ENCODE peak calls at places on chromosomes 16 and 17, in nine cellular contexts. M, G, Q, N, F, J, Z, B and Y are unnamed samples.

GRCh38 chr17:740240-741055 is 8.1 kb downstream of the TLCD3A start:
- DNase-seq in M (no peak), G (no peak), Q (no peak), N (no peak), F (peak), J (no peak), Z (no peak), B (no peak), Y (no peak)

GRCh38 chr17:76384987-76385891 is 830 bp downstream of the SPHK1 start:
- DNase-seq in M (no peak), G (no peak), Q (peak), N (peak), F (peak), J (peak), Z (peak), B (peak), Y (peak)

GRCh38 chr17:31561469-31562412 is 170.3 kb downstream of the RAB11FIP4 start:
- DNase-seq in M (no peak), G (no peak), Q (no peak), N (no peak), F (no peak), J (peak), Z (no peak), B (peak), Y (no peak)

GRCh38 chr17:16492613-16493290 is 759 bp upstream of the LRRC75A start:
- DNase-seq in M (no peak), G (no peak), Q (no peak), N (no peak), F (no peak), J (no peak), Z (no peak), B (no peak), Y (no peak)

GRCh38 chr17:1592751-1593629 is 30.4 kb upstream of the PITPNA start:
- DNase-seq in M (no peak), G (no peak), Q (no peak), N (no peak), F (no peak), J (no peak), Z (no peak), B (no peak), Y (no peak)

GRCh38 chr16:27040671-27041070 is 26.1 kb upstream of the C16orf82 start:
- DNase-seq in M (no peak), G (no peak), Q (no peak), N (no peak), F (no peak), J (no peak), Z (no peak), B (no peak), Y (no peak)

GRCh38 chr17:71790791-71791190 is 330.0 kb upstream of the SOX9 start:
- DNase-seq in M (no peak), G (no peak), Q (no peak), N (no peak), F (no peak), J (no peak), Z (no peak), B (no peak), Y (peak)

GRCh38 chr17:76267051-76267576 is 2.0 kb downstream of the UBALD2 start:
- DNase-seq in M (no peak), G (no peak), Q (no peak), N (no peak), F (no peak), J (no peak), Z (no peak), B (no peak), Y (no peak)

GRCh38 chr16:9091867-9092281 is 430 bp downstream of the HAPSTR1 start:
- DNase-seq in M (no peak), G (peak), Q (peak), N (peak), F (peak), J (no peak), Z (peak), B (no peak), Y (no peak)

GRCh38 chr17:75639771-75640555 is 6.7 kb downstream of the SMIM5 start:
- DNase-seq in M (no peak), G (peak), Q (no peak), N (peak), F (no peak), J (no peak), Z (no peak), B (no peak), Y (peak)

GRCh38 chr17:42362245-42362961 is 25.8 kb downstream of the STAT3 start:
- DNase-seq in M (no peak), G (no peak), Q (no peak), N (peak), F (no peak), J (no peak), Z (no peak), B (no peak), Y (no peak)

GRCh38 chr16:638034-638543 is 2.0 kb upstream of the METTL26 start:
- DNase-seq in M (no peak), G (no peak), Q (no peak), N (peak), F (no peak), J (no peak), Z (no peak), B (no peak), Y (no peak)

GRCh38 chr17:60851181-60851580 is 173.5 kb downstream of the BCAS3 start:
- DNase-seq in M (no peak), G (no peak), Q (no peak), N (no peak), F (no peak), J (no peak), Z (no peak), B (no peak), Y (no peak)

GRCh38 chr17:50153650-50154575 is 3.4 kb upstream of the PPP1R9B start:
- DNase-seq in M (no peak), G (peak), Q (no peak), N (peak), F (no peak), J (peak), Z (no peak), B (peak), Y (peak)

GRCh38 chr17:41327411-41328120 is 12.1 kb upstream of the KRTAP17-1 start:
- DNase-seq in M (no peak), G (no peak), Q (no peak), N (no peak), F (no peak), J (no peak), Z (no peak), B (no peak), Y (no peak)

GRCh38 chr17:9225305-9226101 is 204.2 kb downstream of the NTN1 start:
- DNase-seq in M (no peak), G (no peak), Q (no peak), N (no peak), F (no peak), J (no peak), Z (no peak), B (no peak), Y (no peak)

DNA sequence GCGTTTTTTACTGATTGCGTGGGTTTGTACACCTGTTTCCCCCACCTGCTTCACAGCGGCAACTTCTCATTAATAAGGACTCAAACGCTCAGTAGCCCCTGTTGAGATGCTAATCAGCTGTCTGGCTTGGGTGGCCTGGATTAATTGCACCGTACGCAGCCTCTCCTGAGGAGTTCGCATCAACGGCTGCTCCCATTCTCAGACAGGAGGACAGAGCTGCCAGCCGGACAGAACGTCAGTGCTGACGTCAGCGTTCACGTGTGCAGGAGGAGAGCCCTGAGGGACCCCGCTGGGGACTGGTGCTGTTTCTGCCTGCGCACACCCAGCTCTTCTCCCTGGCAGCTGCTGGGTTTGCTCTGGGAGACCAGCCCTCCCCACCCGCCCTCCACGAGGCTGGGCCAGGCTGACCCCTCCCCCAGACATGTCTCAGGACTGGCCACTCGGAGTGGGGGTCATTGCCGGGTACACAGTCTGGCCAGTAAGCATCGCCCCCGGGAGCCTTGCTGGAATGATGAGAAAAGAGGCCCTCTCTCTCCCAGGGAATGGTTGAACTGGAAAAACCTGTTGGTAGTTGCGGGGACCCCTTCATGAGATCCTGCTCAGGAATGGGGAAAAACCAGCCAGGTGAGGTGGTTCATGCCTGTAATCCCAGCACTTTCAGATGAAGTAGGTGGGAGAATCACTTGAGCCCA is 5.7 kb upstream of the BANP start:
- DNase-seq in M (peak), G (peak), Q (peak), N (peak), F (peak), J (peak), Z (peak), B (peak), Y (peak)
- H3K4me3 ChIP-seq in M (peak), G (peak), Q (no peak), N (no peak), F (peak), J (no peak), Z (no peak), B (no peak), Y (peak)

DNA sequence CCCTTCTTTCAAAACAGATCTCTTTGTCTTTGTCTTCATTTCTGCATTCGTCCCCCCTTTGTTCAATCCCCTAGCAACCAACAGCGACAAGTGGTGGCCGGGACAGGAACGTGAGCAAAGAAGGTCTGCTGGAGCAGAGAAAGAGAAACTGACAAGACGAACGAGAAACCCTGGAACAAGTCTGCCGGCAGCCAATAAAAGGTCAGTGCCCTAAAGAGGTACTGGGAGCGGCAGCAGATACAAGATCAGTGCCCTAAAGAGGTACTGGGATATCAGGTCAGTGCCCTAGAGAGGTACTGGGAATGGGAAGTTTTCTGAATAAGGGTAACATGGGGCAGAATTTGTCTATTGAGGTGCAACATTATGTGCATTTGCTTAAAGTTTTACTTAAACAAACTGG is 7.4 kb downstream of the CD300LD start:
- DNase-seq in M (no peak), G (no peak), Q (no peak), N (no peak), F (no peak), J (no peak), Z (no peak), B (no peak), Y (no peak)
- H3K4me3 ChIP-seq in M (no peak), G (no peak), Q (no peak), N (no peak), F (no peak), J (no peak), Z (no peak), B (no peak), Y (no peak)

DNA sequence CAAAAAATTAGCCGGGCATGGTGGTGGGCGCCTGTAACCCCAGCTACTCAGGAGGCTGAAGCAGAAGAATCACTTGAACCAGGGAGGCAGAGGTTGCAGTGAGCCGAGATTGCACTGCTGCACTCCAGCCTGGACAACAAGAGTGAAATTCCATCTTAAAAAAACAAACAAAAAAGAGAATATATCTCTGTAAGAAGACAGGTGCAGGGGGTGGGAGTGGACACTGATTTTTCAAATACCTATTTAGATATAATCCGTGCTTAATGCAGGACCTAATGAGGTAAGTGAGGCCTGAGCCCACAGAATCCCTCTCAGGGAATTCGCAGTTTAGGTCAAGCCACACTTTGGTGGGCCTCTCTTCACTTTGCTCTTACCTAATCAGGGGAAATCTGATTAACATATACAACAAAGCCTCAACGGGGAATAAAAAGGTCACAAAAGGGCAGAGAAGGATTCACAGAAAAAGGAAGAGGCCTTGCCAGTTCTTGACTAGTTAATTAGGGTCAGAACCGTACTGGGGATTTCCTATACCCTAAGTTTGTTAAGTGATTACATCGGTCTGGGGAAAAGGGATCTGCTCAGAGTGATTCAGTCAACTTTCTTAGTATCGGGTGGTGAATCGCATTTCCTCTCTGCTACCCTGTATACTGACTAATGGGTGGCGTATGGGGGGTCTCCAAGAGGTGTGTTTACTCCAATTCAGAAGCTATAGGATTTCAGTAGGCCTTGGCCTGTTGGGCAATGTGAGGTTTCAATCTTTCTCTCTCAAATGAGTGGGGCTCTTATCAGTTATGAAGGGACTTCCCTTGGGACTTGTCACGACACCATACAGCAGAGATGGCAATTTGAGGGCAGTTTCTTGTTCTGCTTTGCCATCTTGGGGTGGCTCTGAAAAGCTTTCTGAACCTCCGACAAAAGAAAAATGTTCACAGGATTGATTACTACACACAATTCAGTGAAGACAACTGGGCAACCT is 1.9 kb upstream of the NFAT5 start:
- DNase-seq in M (no peak), G (no peak), Q (peak), N (no peak), F (peak), J (peak), Z (peak), B (no peak), Y (peak)
- H3K4me3 ChIP-seq in M (peak), G (no peak), Q (no peak), N (no peak), F (peak), J (peak), Z (peak), B (no peak), Y (peak)

GRCh38 chr16:65737831-65738230 is 616.0 kb upstream of the CDH11 start:
- DNase-seq in M (no peak), G (no peak), Q (peak), N (no peak), F (no peak), J (no peak), Z (no peak), B (no peak), Y (no peak)
- H3K4me3 ChIP-seq in M (no peak), G (no peak), Q (no peak), N (no peak), F (no peak), J (no peak), Z (no peak), B (no peak), Y (no peak)

GRCh38 chr17:7220593-7221280 is 999 bp downstream of the ACADVL start:
- DNase-seq in M (no peak), G (peak), Q (peak), N (peak), F (peak), J (peak), Z (peak), B (peak), Y (peak)

GRCh38 chr17:7221281-7222092 is 1.7 kb downstream of the ACADVL start:
- DNase-seq in M (no peak), G (no peak), Q (no peak), N (no peak), F (no peak), J (no peak), Z (no peak), B (no peak), Y (no peak)

GRCh38 chr17:7223375-7223774 is 3.6 kb downstream of the ACADVL start:
- DNase-seq in M (no peak), G (no peak), Q (no peak), N (no peak), F (no peak), J (no peak), Z (no peak), B (no peak), Y (peak)

GRCh38 chr17:7222972-7223292 is 3.2 kb downstream of the ACADVL start:
- DNase-seq in M (no peak), G (no peak), Q (no peak), N (no peak), F (no peak), J (no peak), Z (no peak), B (no peak), Y (no peak)

GRCh38 chr17:7222093-7222971 is 2.6 kb downstream of the ACADVL start:
- DNase-seq in M (no peak), G (no peak), Q (peak), N (no peak), F (no peak), J (no peak), Z (no peak), B (no peak), Y (no peak)
- H3K4me3 ChIP-seq in M (no peak), G (no peak), Q (no peak), N (no peak), F (no peak), J (no peak), Z (no peak), B (no peak), Y (no peak)

GRCh38 chr17:8153550-8153956 is 1.3 kb upstream of the PER1 start:
- DNase-seq in M (no peak), G (no peak), Q (peak), N (peak), F (peak), J (peak), Z (peak), B (peak), Y (peak)
- H3K4me3 ChIP-seq in M (peak), G (peak), Q (peak), N (no peak), F (no peak), J (no peak), Z (peak), B (peak), Y (peak)

GRCh38 chr17:57604771-57605733 is 140.0 kb downstream of the CCDC182 start:
- DNase-seq in M (no peak), G (peak), Q (peak), N (peak), F (peak), J (peak), Z (no peak), B (peak), Y (no peak)
- H3K4me3 ChIP-seq in M (no peak), G (no peak), Q (no peak), N (no peak), F (peak), J (no peak), Z (no peak), B (no peak), Y (no peak)

GRCh38 chr16:81450783-81451491 is 6.3 kb downstream of the CMIP start:
- DNase-seq in M (no peak), G (no peak), Q (no peak), N (no peak), F (no peak), J (no peak), Z (no peak), B (no peak), Y (no peak)
- H3K4me3 ChIP-seq in M (no peak), G (no peak), Q (no peak), N (no peak), F (no peak), J (no peak), Z (peak), B (no peak), Y (no peak)

GRCh38 chr16:30774367-30775130 is 12.4 kb downstream of the RNF40 start:
- DNase-seq in M (no peak), G (no peak), Q (no peak), N (no peak), F (no peak), J (no peak), Z (no peak), B (no peak), Y (no peak)

GRCh38 chr16:30777591-30778297 is 9.3 kb downstream of the ZNF629 start:
- DNase-seq in M (no peak), G (no peak), Q (no peak), N (no peak), F (no peak), J (no peak), Z (no peak), B (no peak), Y (no peak)

GRCh38 chr16:30773826-30774225 is 11.7 kb downstream of the RNF40 start:
- DNase-seq in M (no peak), G (no peak), Q (no peak), N (no peak), F (no peak), J (no peak), Z (no peak), B (no peak), Y (no peak)

GRCh38 chr16:30775381-30776099 is 11.5 kb downstream of the ZNF629 start:
- DNase-seq in M (peak), G (peak), Q (peak), N (peak), F (peak), J (peak), Z (peak), B (peak), Y (peak)

GRCh38 chr16:30775131-30775380 is 11.9 kb downstream of the ZNF629 start:
- DNase-seq in M (no peak), G (no peak), Q (no peak), N (no peak), F (no peak), J (no peak), Z (no peak), B (no peak), Y (no peak)
- H3K4me3 ChIP-seq in M (peak), G (peak), Q (peak), N (no peak), F (peak), J (peak), Z (peak), B (peak), Y (peak)